ENCODE peak calls at places on chromosomes 4 and X, in nine cellular contexts. One of them, this sample, is unnamed.

GRCh38 chr4:84634961-84635360 is 52.0 kb downstream of the CDS1 start:
- DNase-seq in NCI-H2081: no peak
- DNase-seq in fibroblast of pulmonary artery: no peak
- DNase-seq in NCI-H1694 treated with DMSO at 0.1 percent for 48 hours: no peak
- DNase-seq in activated naive CD4-positive, alpha-beta T cell: no peak
- DNase-seq in transverse colon: no peak
- DNase-seq in NCI-H1105 treated with DMSO at 0.1 percent for 48 hours: no peak
- DNase-seq in ascending aorta: no peak
- DNase-seq in MCF 10A: peak; percentile 27
- DNase-seq in this sample: peak; percentile 71

GRCh38 chr4:111556861-111557260 is 588.4 kb upstream of the FAM241A start:
- DNase-seq in activated naive CD4-positive, alpha-beta T cell: no peak
- DNase-seq in NCI-H1694 treated with DMSO at 0.1 percent for 48 hours: no peak
- DNase-seq in transverse colon: no peak
- DNase-seq in MCF 10A: peak; percentile 49
- DNase-seq in NCI-H1105 treated with DMSO at 0.1 percent for 48 hours: no peak
- DNase-seq in NCI-H2081: no peak
- DNase-seq in fibroblast of pulmonary artery: no peak
- DNase-seq in ascending aorta: no peak
- DNase-seq in this sample: peak; percentile 70

GRCh38 chr4:79170077-79170476 is 155.8 kb downstream of the NAA11 start:
- DNase-seq in NCI-H1694 treated with DMSO at 0.1 percent for 48 hours: no peak
- DNase-seq in activated naive CD4-positive, alpha-beta T cell: no peak
- DNase-seq in MCF 10A: no peak
- DNase-seq in NCI-H1105 treated with DMSO at 0.1 percent for 48 hours: no peak
- DNase-seq in ascending aorta: no peak
- DNase-seq in NCI-H2081: no peak
- DNase-seq in fibroblast of pulmonary artery: no peak
- DNase-seq in transverse colon: no peak
- DNase-seq in this sample: no peak

GRCh38 chrX:53223955-53224859 is 800 bp downstream of the KDM5C start:
- DNase-seq in transverse colon: peak; percentile 22
- DNase-seq in NCI-H1694 treated with DMSO at 0.1 percent for 48 hours: no peak
- DNase-seq in ascending aorta: no peak
- DNase-seq in activated naive CD4-positive, alpha-beta T cell: peak; percentile 45
- DNase-seq in MCF 10A: peak; percentile 66
- DNase-seq in NCI-H2081: no peak
- DNase-seq in fibroblast of pulmonary artery: peak; percentile 25
- DNase-seq in NCI-H1105 treated with DMSO at 0.1 percent for 48 hours: no peak
- DNase-seq in this sample: peak; percentile 78

GRCh38 chr4:185730849-185731608 is 81.0 kb downstream of the SORBS2 start:
- DNase-seq in MCF 10A: peak; percentile 67
- DNase-seq in activated naive CD4-positive, alpha-beta T cell: no peak
- DNase-seq in NCI-H2081: no peak
- DNase-seq in fibroblast of pulmonary artery: peak; percentile 72
- DNase-seq in ascending aorta: no peak
- DNase-seq in NCI-H1694 treated with DMSO at 0.1 percent for 48 hours: no peak
- DNase-seq in transverse colon: no peak
- DNase-seq in NCI-H1105 treated with DMSO at 0.1 percent for 48 hours: no peak
- DNase-seq in this sample: peak; percentile 88

GRCh38 chrX:36443007-36443406 is 523.5 kb downstream of the CFAP47 start:
- DNase-seq in activated naive CD4-positive, alpha-beta T cell: no peak
- DNase-seq in ascending aorta: no peak
- DNase-seq in NCI-H2081: no peak
- DNase-seq in MCF 10A: no peak
- DNase-seq in NCI-H1694 treated with DMSO at 0.1 percent for 48 hours: no peak
- DNase-seq in transverse colon: no peak
- DNase-seq in fibroblast of pulmonary artery: no peak
- DNase-seq in NCI-H1105 treated with DMSO at 0.1 percent for 48 hours: no peak
- DNase-seq in this sample: no peak

GRCh38 chr4:142556048-142556447 is 290.1 kb downstream of the INPP4B start:
- DNase-seq in transverse colon: peak; percentile 18
- DNase-seq in MCF 10A: no peak
- DNase-seq in activated naive CD4-positive, alpha-beta T cell: no peak
- DNase-seq in NCI-H1105 treated with DMSO at 0.1 percent for 48 hours: no peak
- DNase-seq in NCI-H2081: no peak
- DNase-seq in fibroblast of pulmonary artery: no peak
- DNase-seq in NCI-H1694 treated with DMSO at 0.1 percent for 48 hours: no peak
- DNase-seq in ascending aorta: no peak
- DNase-seq in this sample: peak; percentile 32

GRCh38 chrX:65607070-65607742 is 60.2 kb upstream of the MSN start:
- DNase-seq in transverse colon: no peak
- DNase-seq in activated naive CD4-positive, alpha-beta T cell: no peak
- DNase-seq in NCI-H2081: no peak
- DNase-seq in NCI-H1694 treated with DMSO at 0.1 percent for 48 hours: no peak
- DNase-seq in MCF 10A: peak; percentile 74
- DNase-seq in NCI-H1105 treated with DMSO at 0.1 percent for 48 hours: no peak
- DNase-seq in ascending aorta: no peak
- DNase-seq in fibroblast of pulmonary artery: no peak
- DNase-seq in this sample: peak; percentile 76

GRCh38 chr4:82909326-82909725 is 8.8 kb downstream of the THAP9 start:
- DNase-seq in NCI-H2081: no peak
- DNase-seq in fibroblast of pulmonary artery: no peak
- DNase-seq in MCF 10A: no peak
- DNase-seq in NCI-H1694 treated with DMSO at 0.1 percent for 48 hours: no peak
- DNase-seq in activated naive CD4-positive, alpha-beta T cell: no peak
- DNase-seq in NCI-H1105 treated with DMSO at 0.1 percent for 48 hours: no peak
- DNase-seq in ascending aorta: no peak
- DNase-seq in transverse colon: no peak
- DNase-seq in this sample: no peak

GRCh38 chr4:39976945-39977488 is 694 bp downstream of the PDS5A start:
- DNase-seq in activated naive CD4-positive, alpha-beta T cell: no peak
- DNase-seq in NCI-H1105 treated with DMSO at 0.1 percent for 48 hours: no peak
- DNase-seq in ascending aorta: no peak
- DNase-seq in MCF 10A: peak; percentile 39
- DNase-seq in fibroblast of pulmonary artery: peak; percentile 37
- DNase-seq in transverse colon: peak; percentile 39
- DNase-seq in NCI-H1694 treated with DMSO at 0.1 percent for 48 hours: no peak
- DNase-seq in NCI-H2081: peak; percentile 63
- DNase-seq in this sample: peak; percentile 15

GRCh38 chr4:169927280-169927679 is 98.9 kb downstream of the MFAP3L start:
- DNase-seq in activated naive CD4-positive, alpha-beta T cell: no peak
- DNase-seq in NCI-H1105 treated with DMSO at 0.1 percent for 48 hours: no peak
- DNase-seq in fibroblast of pulmonary artery: no peak
- DNase-seq in NCI-H2081: no peak
- DNase-seq in ascending aorta: no peak
- DNase-seq in MCF 10A: no peak
- DNase-seq in NCI-H1694 treated with DMSO at 0.1 percent for 48 hours: no peak
- DNase-seq in transverse colon: no peak
- DNase-seq in this sample: no peak

GRCh38 chr4:170682511-170682910 is 592.8 kb upstream of the AADAT start:
- DNase-seq in NCI-H1105 treated with DMSO at 0.1 percent for 48 hours: no peak
- DNase-seq in NCI-H1694 treated with DMSO at 0.1 percent for 48 hours: no peak
- DNase-seq in transverse colon: no peak
- DNase-seq in MCF 10A: no peak
- DNase-seq in NCI-H2081: no peak
- DNase-seq in fibroblast of pulmonary artery: no peak
- DNase-seq in ascending aorta: no peak
- DNase-seq in activated naive CD4-positive, alpha-beta T cell: no peak
- DNase-seq in this sample: no peak

GRCh38 chr4:39591290-39591689 is 47.4 kb downstream of the SMIM14 start:
- DNase-seq in NCI-H1105 treated with DMSO at 0.1 percent for 48 hours: no peak
- DNase-seq in NCI-H2081: no peak
- DNase-seq in fibroblast of pulmonary artery: peak; percentile 46
- DNase-seq in NCI-H1694 treated with DMSO at 0.1 percent for 48 hours: no peak
- DNase-seq in activated naive CD4-positive, alpha-beta T cell: no peak
- DNase-seq in ascending aorta: no peak
- DNase-seq in MCF 10A: peak; percentile 68
- DNase-seq in transverse colon: peak; percentile 35
- DNase-seq in this sample: peak; percentile 70

GRCh38 chr4:25970241-25970675 is 56.2 kb downstream of the SMIM20 start:
- DNase-seq in fibroblast of pulmonary artery: peak; percentile 45
- DNase-seq in transverse colon: peak; percentile 36
- DNase-seq in activated naive CD4-positive, alpha-beta T cell: no peak
- DNase-seq in NCI-H1694 treated with DMSO at 0.1 percent for 48 hours: no peak
- DNase-seq in MCF 10A: no peak
- DNase-seq in NCI-H1105 treated with DMSO at 0.1 percent for 48 hours: no peak
- DNase-seq in NCI-H2081: no peak
- DNase-seq in ascending aorta: peak; percentile 14
- DNase-seq in this sample: peak; percentile 29

GRCh38 chr4:54197926-54198325 is 31.2 kb upstream of the PDGFRA start:
- DNase-seq in fibroblast of pulmonary artery: no peak
- DNase-seq in transverse colon: no peak
- DNase-seq in NCI-H2081: no peak
- DNase-seq in NCI-H1105 treated with DMSO at 0.1 percent for 48 hours: no peak
- DNase-seq in activated naive CD4-positive, alpha-beta T cell: no peak
- DNase-seq in MCF 10A: no peak
- DNase-seq in ascending aorta: no peak
- DNase-seq in NCI-H1694 treated with DMSO at 0.1 percent for 48 hours: no peak
- DNase-seq in this sample: no peak

GRCh38 chr4:150310159-150310895 is 232.1 kb downstream of the DCLK2 start:
- DNase-seq in NCI-H1105 treated with DMSO at 0.1 percent for 48 hours: no peak
- DNase-seq in NCI-H1694 treated with DMSO at 0.1 percent for 48 hours: no peak
- DNase-seq in transverse colon: no peak
- DNase-seq in fibroblast of pulmonary artery: peak; percentile 48
- DNase-seq in activated naive CD4-positive, alpha-beta T cell: no peak
- DNase-seq in MCF 10A: no peak
- DNase-seq in ascending aorta: no peak
- DNase-seq in NCI-H2081: no peak
- DNase-seq in this sample: peak; percentile 8

GRCh38 chrX:72105436-72105835 is 26.3 kb downstream of the RTL5 start:
- DNase-seq in NCI-H2081: no peak
- DNase-seq in NCI-H1694 treated with DMSO at 0.1 percent for 48 hours: no peak
- DNase-seq in NCI-H1105 treated with DMSO at 0.1 percent for 48 hours: no peak
- DNase-seq in transverse colon: no peak
- DNase-seq in ascending aorta: no peak
- DNase-seq in MCF 10A: no peak
- DNase-seq in activated naive CD4-positive, alpha-beta T cell: no peak
- DNase-seq in fibroblast of pulmonary artery: no peak
- DNase-seq in this sample: no peak

GRCh38 chr4:138392751-138393308 is 150.7 kb upstream of the SLC7A11 start:
- DNase-seq in NCI-H1105 treated with DMSO at 0.1 percent for 48 hours: no peak
- DNase-seq in ascending aorta: no peak
- DNase-seq in NCI-H2081: no peak
- DNase-seq in fibroblast of pulmonary artery: no peak
- DNase-seq in NCI-H1694 treated with DMSO at 0.1 percent for 48 hours: no peak
- DNase-seq in transverse colon: no peak
- DNase-seq in MCF 10A: no peak
- DNase-seq in activated naive CD4-positive, alpha-beta T cell: no peak
- DNase-seq in this sample: no peak

GRCh38 chr4:76665139-76665538 is 230.1 kb downstream of the SHROOM3 start:
- DNase-seq in NCI-H1694 treated with DMSO at 0.1 percent for 48 hours: no peak
- DNase-seq in transverse colon: peak; percentile 90
- DNase-seq in NCI-H1105 treated with DMSO at 0.1 percent for 48 hours: no peak
- DNase-seq in activated naive CD4-positive, alpha-beta T cell: no peak
- DNase-seq in fibroblast of pulmonary artery: peak; percentile 25
- DNase-seq in MCF 10A: peak; percentile 92
- DNase-seq in NCI-H2081: no peak
- DNase-seq in ascending aorta: no peak
- DNase-seq in this sample: peak; percentile 95

GRCh38 chr4:144903953-144904711 is 193.9 kb downstream of the ANAPC10 start:
- DNase-seq in MCF 10A: peak; percentile 28
- DNase-seq in activated naive CD4-positive, alpha-beta T cell: no peak
- DNase-seq in NCI-H1105 treated with DMSO at 0.1 percent for 48 hours: no peak
- DNase-seq in transverse colon: no peak
- DNase-seq in ascending aorta: no peak
- DNase-seq in fibroblast of pulmonary artery: peak; percentile 77
- DNase-seq in NCI-H2081: no peak
- DNase-seq in NCI-H1694 treated with DMSO at 0.1 percent for 48 hours: no peak
- DNase-seq in this sample: peak; percentile 47

GRCh38 chr4:164977243-164978164 is at the start of gene TRIM61:
- DNase-seq in NCI-H1694 treated with DMSO at 0.1 percent for 48 hours: no peak
- DNase-seq in fibroblast of pulmonary artery: peak; percentile 55
- DNase-seq in transverse colon: peak; percentile 25
- DNase-seq in ascending aorta: no peak
- DNase-seq in MCF 10A: no peak
- DNase-seq in activated naive CD4-positive, alpha-beta T cell: peak; percentile 43
- DNase-seq in NCI-H2081: no peak
- DNase-seq in NCI-H1105 treated with DMSO at 0.1 percent for 48 hours: no peak
- DNase-seq in this sample: peak; percentile 32

GRCh38 chrX:77493677-77494553 is 46.7 kb downstream of the FGF16 start:
- DNase-seq in MCF 10A: peak; percentile 6
- DNase-seq in NCI-H1105 treated with DMSO at 0.1 percent for 48 hours: no peak
- DNase-seq in ascending aorta: no peak
- DNase-seq in transverse colon: no peak
- DNase-seq in NCI-H1694 treated with DMSO at 0.1 percent for 48 hours: no peak
- DNase-seq in NCI-H2081: no peak
- DNase-seq in fibroblast of pulmonary artery: peak; percentile 39
- DNase-seq in activated naive CD4-positive, alpha-beta T cell: no peak
- DNase-seq in this sample: peak; percentile 49

GRCh38 chr4:82045267-82045666 is 328.5 kb downstream of the HNRNPD start:
- DNase-seq in NCI-H2081: no peak
- DNase-seq in ascending aorta: no peak
- DNase-seq in NCI-H1694 treated with DMSO at 0.1 percent for 48 hours: no peak
- DNase-seq in MCF 10A: no peak
- DNase-seq in transverse colon: no peak
- DNase-seq in NCI-H1105 treated with DMSO at 0.1 percent for 48 hours: no peak
- DNase-seq in activated naive CD4-positive, alpha-beta T cell: no peak
- DNase-seq in fibroblast of pulmonary artery: no peak
- DNase-seq in this sample: no peak

GRCh38 chr4:78056265-78057129 is 626 bp upstream of the FRAS1 start:
- DNase-seq in fibroblast of pulmonary artery: peak; percentile 71
- DNase-seq in NCI-H1105 treated with DMSO at 0.1 percent for 48 hours: peak; percentile 93
- DNase-seq in NCI-H2081: peak; percentile 80
- DNase-seq in ascending aorta: no peak
- DNase-seq in activated naive CD4-positive, alpha-beta T cell: no peak
- DNase-seq in transverse colon: peak; percentile 73
- DNase-seq in MCF 10A: peak; percentile 98
- DNase-seq in NCI-H1694 treated with DMSO at 0.1 percent for 48 hours: peak; percentile 87
- DNase-seq in this sample: peak; percentile 81

GRCh38 chr4:88177981-88178632 is 19.7 kb upstream of the ABCG2 start:
- DNase-seq in transverse colon: peak; percentile 24
- DNase-seq in fibroblast of pulmonary artery: peak; percentile 68
- DNase-seq in ascending aorta: no peak
- DNase-seq in NCI-H1105 treated with DMSO at 0.1 percent for 48 hours: no peak
- DNase-seq in NCI-H2081: no peak
- DNase-seq in NCI-H1694 treated with DMSO at 0.1 percent for 48 hours: no peak
- DNase-seq in activated naive CD4-positive, alpha-beta T cell: no peak
- DNase-seq in MCF 10A: peak; percentile 83
- DNase-seq in this sample: peak; percentile 95

GRCh38 chr4:7828011-7828720 is 111.5 kb downstream of the AFAP1 start:
- DNase-seq in fibroblast of pulmonary artery: peak; percentile 100
- DNase-seq in MCF 10A: peak; percentile 97
- DNase-seq in NCI-H2081: no peak
- DNase-seq in NCI-H1694 treated with DMSO at 0.1 percent for 48 hours: no peak
- DNase-seq in activated naive CD4-positive, alpha-beta T cell: no peak
- DNase-seq in NCI-H1105 treated with DMSO at 0.1 percent for 48 hours: no peak
- DNase-seq in ascending aorta: peak; percentile 42
- DNase-seq in transverse colon: peak; percentile 62
- DNase-seq in this sample: peak; percentile 97

GRCh38 chr4:1199556-1200331 is 27.4 kb upstream of the SPON2 start:
- DNase-seq in NCI-H2081: no peak
- DNase-seq in NCI-H1694 treated with DMSO at 0.1 percent for 48 hours: no peak
- DNase-seq in ascending aorta: no peak
- DNase-seq in activated naive CD4-positive, alpha-beta T cell: no peak
- DNase-seq in fibroblast of pulmonary artery: no peak
- DNase-seq in MCF 10A: no peak
- DNase-seq in transverse colon: peak; percentile 7
- DNase-seq in NCI-H1105 treated with DMSO at 0.1 percent for 48 hours: no peak
- DNase-seq in this sample: no peak

GRCh38 chrX:110086162-110086915 is 83.4 kb downstream of the TMEM164 start:
- DNase-seq in NCI-H2081: no peak
- DNase-seq in NCI-H1694 treated with DMSO at 0.1 percent for 48 hours: no peak
- DNase-seq in activated naive CD4-positive, alpha-beta T cell: no peak
- DNase-seq in transverse colon: no peak
- DNase-seq in MCF 10A: no peak
- DNase-seq in ascending aorta: no peak
- DNase-seq in NCI-H1105 treated with DMSO at 0.1 percent for 48 hours: no peak
- DNase-seq in fibroblast of pulmonary artery: peak; percentile 42
- DNase-seq in this sample: peak; percentile 8

GRCh38 chr4:2649604-2650114 is 106.5 kb downstream of the TNIP2 start:
- DNase-seq in activated naive CD4-positive, alpha-beta T cell: no peak
- DNase-seq in ascending aorta: no peak
- DNase-seq in NCI-H1105 treated with DMSO at 0.1 percent for 48 hours: no peak
- DNase-seq in MCF 10A: no peak
- DNase-seq in NCI-H2081: no peak
- DNase-seq in transverse colon: no peak
- DNase-seq in fibroblast of pulmonary artery: no peak
- DNase-seq in NCI-H1694 treated with DMSO at 0.1 percent for 48 hours: no peak
- DNase-seq in this sample: no peak

GRCh38 chr4:26937136-26937535 is 76.5 kb downstream of the STIM2 start:
- DNase-seq in transverse colon: no peak
- DNase-seq in MCF 10A: no peak
- DNase-seq in NCI-H1105 treated with DMSO at 0.1 percent for 48 hours: no peak
- DNase-seq in ascending aorta: no peak
- DNase-seq in NCI-H1694 treated with DMSO at 0.1 percent for 48 hours: no peak
- DNase-seq in activated naive CD4-positive, alpha-beta T cell: no peak
- DNase-seq in NCI-H2081: no peak
- DNase-seq in fibroblast of pulmonary artery: no peak
- DNase-seq in this sample: no peak